ENCODE peak calls at places on chromosomes 6 and 20, in eight cellular contexts. J is left cardiac atrium; C is GM03348; B is left ventricle myocardium superior; Q is NCI-H446; N is T-helper 22 cell; U is stimulated activated CD8-positive, alpha-beta memory T cell treated with anti-CD3 and anti-CD28 coated beads, Interleukin-15, amount 100 ng/mL, for 4 hours; M is T1000. A is an unnamed sample.

GRCh38 chr6:81138236-81138635 is 614.2 kb downstream of the TENT5A start:
- DNase-seq in Q (peak; percentile 26), B (peak; percentile 19), C (no peak), N (no peak), J (no peak), M (no peak), U (no peak), A (no peak)

GRCh38 chr6:2979819-2980464 is 8.6 kb upstream of the SERPINB6 start:
- DNase-seq in J (no peak), N (no peak), U (no peak), Q (no peak), M (no peak), B (no peak), C (no peak), A (no peak)

GRCh38 chr20:44074252-44075151 is 112.5 kb downstream of the JPH2 start:
- DNase-seq in Q (no peak), C (peak; percentile 56), N (no peak), M (no peak), U (no peak), B (peak; percentile 85), J (peak; percentile 56), A (no peak)

GRCh38 chr20:20207872-20208271 is 155.5 kb downstream of the CFAP61 start:
- DNase-seq in J (no peak), U (no peak), Q (no peak), M (no peak), N (no peak), B (no peak), C (no peak), A (peak; percentile 31)

GRCh38 chr20:32007787-32008616 is 2.2 kb upstream of the CCM2L start:
- DNase-seq in J (peak; percentile 83), Q (peak; percentile 52), M (no peak), B (peak; percentile 65), C (no peak), U (no peak), N (no peak), A (no peak)

GRCh38 chr6:135251416-135251815 is 70.3 kb downstream of the MYB start:
- DNase-seq in M (no peak), Q (no peak), J (no peak), B (no peak), U (no peak), C (no peak), N (no peak), A (no peak)

GRCh38 chr20:33551778-33552177 is 61.9 kb downstream of the CBFA2T2 start:
- DNase-seq in U (no peak), M (no peak), J (no peak), Q (no peak), N (no peak), B (no peak), C (no peak), A (no peak)

GRCh38 chr20:64231621-64232550 is 23.7 kb upstream of the PCMTD2 start:
- DNase-seq in N (no peak), C (no peak), M (no peak), Q (no peak), B (peak; percentile 21), U (no peak), J (no peak), A (no peak)

GRCh38 chr6:54624216-54624615 is 222.4 kb upstream of the FAM83B start:
- DNase-seq in N (no peak), U (no peak), C (no peak), M (no peak), Q (peak; percentile 85), J (no peak), B (no peak), A (no peak)

GRCh38 chr6:100488231-100488630 is 23.5 kb upstream of the SIM1 start:
- DNase-seq in Q (no peak), B (no peak), C (peak; percentile 20), N (no peak), J (no peak), M (no peak), U (no peak), A (no peak)

GRCh38 chr6:3635482-3635881 is 116.0 kb downstream of the PXDC1 start:
- DNase-seq in Q (no peak), B (no peak), N (no peak), U (no peak), C (no peak), J (no peak), M (no peak), A (no peak)

GRCh38 chr6:148907573-148907972 is 160.7 kb downstream of the UST start:
- DNase-seq in U (no peak), C (no peak), J (no peak), B (no peak), Q (no peak), M (no peak), N (no peak), A (no peak)

GRCh38 chr6:36368421-36368820 is 19.0 kb downstream of the ETV7 start:
- DNase-seq in U (no peak), B (no peak), J (no peak), M (no peak), C (no peak), N (no peak), Q (no peak), A (no peak)

GRCh38 chr20:37956099-37956498 is 53.2 kb downstream of the VSTM2L start:
- DNase-seq in N (no peak), C (no peak), Q (peak; percentile 69), J (no peak), M (no peak), U (no peak), B (no peak), A (no peak)

GRCh38 chr6:79601020-79601609 is 30.0 kb upstream of the SH3BGRL2 start:
- DNase-seq in Q (no peak), U (no peak), C (no peak), J (no peak), M (peak; percentile 5), B (no peak), N (no peak), A (no peak)

GRCh38 chr20:56981301-56981700 is 285.1 kb downstream of the BMP7 start:
- DNase-seq in U (no peak), M (no peak), J (no peak), B (no peak), N (no peak), Q (no peak), C (no peak), A (no peak)

GRCh38 chr6:1227935-1228753 is 83.8 kb upstream of the FOXQ1 start:
- DNase-seq in N (no peak), Q (no peak), U (no peak), M (no peak), B (no peak), C (no peak), J (no peak), A (no peak)

GRCh38 chr20:62668441-62669027 is 26.2 kb downstream of the SLCO4A1 start:
- DNase-seq in J (peak; percentile 74), U (no peak), M (peak; percentile 56), B (peak; percentile 70), N (no peak), C (peak; percentile 94), Q (peak; percentile 77), A (peak; percentile 48)

GRCh38 chr6:145015739-145016558 is 719.4 kb downstream of the EPM2A start:
- DNase-seq in C (peak; percentile 84), B (no peak), M (peak; percentile 17), N (no peak), J (no peak), Q (no peak), U (no peak), A (no peak)

GRCh38 chr6:145681965-145682364 is 53.4 kb downstream of the EPM2A start:
- DNase-seq in Q (no peak), M (no peak), C (no peak), N (no peak), B (no peak), U (no peak), J (no peak), A (no peak)

GRCh38 chr20:44746367-44747165 is 901 bp downstream of the KCNK15 start:
- DNase-seq in Q (peak; percentile 63), C (no peak), B (no peak), N (no peak), M (no peak), J (no peak), U (no peak), A (no peak)

GRCh38 chr20:50469796-50470195 is 40.4 kb upstream of the PTPN1 start:
- DNase-seq in C (no peak), Q (no peak), U (no peak), M (no peak), J (no peak), B (no peak), N (no peak), A (no peak)

GRCh38 chr6:49980898-49981297 is 11.5 kb upstream of the DEFB113 start:
- DNase-seq in B (no peak), M (no peak), Q (no peak), J (no peak), C (no peak), U (no peak), N (no peak), A (no peak)

GRCh38 chr6:11209941-11210340 is 22.5 kb downstream of the NEDD9 start:
- DNase-seq in B (no peak), C (peak; percentile 49), J (no peak), M (no peak), N (no peak), U (no peak), Q (no peak), A (no peak)

GRCh38 chr6:151763303-151763702 is 44.2 kb upstream of the ESR1 start:
- DNase-seq in N (no peak), M (no peak), U (no peak), C (peak; percentile 52), J (no peak), B (no peak), Q (no peak), A (no peak)

GRCh38 chr6:73923899-73924485 is 228.0 kb downstream of the CD109 start:
- DNase-seq in B (no peak), U (no peak), N (no peak), J (no peak), M (no peak), C (peak; percentile 68), Q (no peak), A (no peak)

GRCh38 chr6:3176562-3177355 is 19.4 kb upstream of the TUBB2A start:
- DNase-seq in B (no peak), J (peak; percentile 65), C (peak; percentile 77), U (no peak), Q (no peak), M (peak; percentile 17), N (no peak), A (no peak)

GRCh38 chr20:14360386-14360785 is 23.0 kb upstream of the FLRT3 start:
- DNase-seq in C (peak; percentile 29), U (no peak), Q (no peak), M (no peak), B (no peak), N (no peak), J (no peak), A (no peak)

GRCh38 chr6:34360556-34360955 is 31.9 kb downstream of the NUDT3 start:
- DNase-seq in N (no peak), M (no peak), Q (no peak), U (no peak), C (peak; percentile 56), J (no peak), B (no peak), A (no peak)

GRCh38 chr20:63360850-63361497 is at the start of gene CHRNA4:
- DNase-seq in C (no peak), U (no peak), N (no peak), B (peak; percentile 32), M (no peak), J (no peak), Q (no peak), A (no peak)

GRCh38 chr6:157764346-157765068 is 58.5 kb upstream of the SNX9 start:
- DNase-seq in J (peak; percentile 80), Q (peak; percentile 4), U (peak; percentile 69), B (peak; percentile 78), M (peak; percentile 90), C (peak; percentile 93), N (peak; percentile 94), A (peak; percentile 49)

GRCh38 chr6:157830354-157831017 is 7.4 kb downstream of the SNX9 start:
- DNase-seq in Q (peak; percentile 46), M (no peak), B (no peak), J (no peak), N (no peak), C (no peak), U (no peak), A (no peak)

GRCh38 chr6:147782302-147782701 is 273.8 kb downstream of the SAMD5 start:
- DNase-seq in M (no peak), U (no peak), N (no peak), Q (no peak), J (no peak), C (no peak), B (no peak), A (no peak)

GRCh38 chr20:15849131-15849685 is 724.0 kb downstream of the KIF16B start:
- DNase-seq in M (no peak), B (no peak), C (no peak), U (no peak), Q (no peak), J (no peak), N (no peak), A (no peak)

A was measured in germinal center.